ENCODE peak calls at places on chromosomes 12 and 14, in five cellular contexts. W is breast epithelium, N is prostate gland, Z is fibroblast of lung, B is Karpas-422. K is an unnamed sample.

GRCh38 chr14:59202031-59202430 is 13.6 kb downstream of the DAAM1 start:
- DNase-seq in W (no peak), N (no peak), Z (no peak), B (no peak), K (no peak)

GRCh38 chr12:14961466-14962155 is at the start of gene ARHGDIB:
- DNase-seq in W (peak; percentile 39), N (peak; percentile 22), Z (no peak), B (peak; percentile 94), K (peak; percentile 83)

GRCh38 chr14:72645706-72646105 is 248.2 kb downstream of the DPF3 start:
- DNase-seq in W (no peak), N (no peak), Z (no peak), B (no peak), K (no peak)

GRCh38 chr14:69014829-69015259 is 35.7 kb upstream of the ACTN1 start:
- DNase-seq in W (no peak), N (no peak), Z (no peak), B (no peak), K (no peak)

GRCh38 chr14:63388766-63389431 is 70.2 kb upstream of the GPHB5 start:
- DNase-seq in W (no peak), N (peak; percentile 30), Z (peak; percentile 69), B (peak; percentile 94), K (peak; percentile 10)

GRCh38 chr14:23299558-23299957 is 3.1 kb downstream of the PPP1R3E start:
- DNase-seq in W (no peak), N (no peak), Z (peak; percentile 80), B (no peak), K (no peak)

GRCh38 chr12:123617580-123617979 is 15.7 kb downstream of the DDX55 start:
- DNase-seq in W (no peak), N (no peak), Z (no peak), B (no peak), K (no peak)

GRCh38 chr12:123907021-123907420 is 65.6 kb downstream of the CCDC92 start:
- DNase-seq in W (no peak), N (no peak), Z (no peak), B (no peak), K (no peak)

GRCh38 chr14:100239200-100239839 is 376 bp downstream of the YY1 start:
- DNase-seq in W (peak; percentile 25), N (no peak), Z (no peak), B (peak; percentile 67), K (no peak)

GRCh38 chr12:124480469-124481256 is 86.7 kb downstream of the NCOR2 start:
- DNase-seq in W (peak; percentile 71), N (no peak), Z (peak; percentile 72), B (no peak), K (peak; percentile 34)

GRCh38 chr14:69797573-69798338 is 715 bp upstream of the SLC10A1 start:
- DNase-seq in W (no peak), N (no peak), Z (no peak), B (no peak), K (no peak)

GRCh38 chr14:37036669-37037341 is 135.6 kb downstream of the SLC25A21 start:
- DNase-seq in W (no peak), N (no peak), Z (peak; percentile 63), B (no peak), K (no peak)

GRCh38 chr12:52813885-52814709 is at the start of gene KRT4:
- DNase-seq in W (no peak), N (peak; percentile 13), Z (no peak), B (no peak), K (no peak)

GRCh38 chr12:15966426-15966825 is 55.3 kb downstream of the DERA start:
- DNase-seq in W (no peak), N (no peak), Z (no peak), B (no peak), K (no peak)

GRCh38 chr12:129607293-129607692 is 296.5 kb downstream of the TMEM132D start:
- DNase-seq in W (no peak), N (no peak), Z (no peak), B (no peak), K (no peak)

GRCh38 chr12:88052686-88053085 is 23.5 kb upstream of the C12orf50 start:
- DNase-seq in W (no peak), N (no peak), Z (peak; percentile 58), B (peak; percentile 76), K (no peak)

GRCh38 chr12:84134797-84135366 is 777.7 kb downstream of the SLC6A15 start:
- DNase-seq in W (no peak), N (no peak), Z (no peak), B (no peak), K (no peak)

GRCh38 chr12:84135879-84136278 is 776.7 kb downstream of the SLC6A15 start:
- DNase-seq in W (no peak), N (no peak), Z (no peak), B (no peak), K (no peak)

GRCh38 chr12:84131076-84131475 is 781.5 kb downstream of the SLC6A15 start:
- DNase-seq in W (no peak), N (no peak), Z (peak; percentile 83), B (no peak), K (no peak)

DNA sequence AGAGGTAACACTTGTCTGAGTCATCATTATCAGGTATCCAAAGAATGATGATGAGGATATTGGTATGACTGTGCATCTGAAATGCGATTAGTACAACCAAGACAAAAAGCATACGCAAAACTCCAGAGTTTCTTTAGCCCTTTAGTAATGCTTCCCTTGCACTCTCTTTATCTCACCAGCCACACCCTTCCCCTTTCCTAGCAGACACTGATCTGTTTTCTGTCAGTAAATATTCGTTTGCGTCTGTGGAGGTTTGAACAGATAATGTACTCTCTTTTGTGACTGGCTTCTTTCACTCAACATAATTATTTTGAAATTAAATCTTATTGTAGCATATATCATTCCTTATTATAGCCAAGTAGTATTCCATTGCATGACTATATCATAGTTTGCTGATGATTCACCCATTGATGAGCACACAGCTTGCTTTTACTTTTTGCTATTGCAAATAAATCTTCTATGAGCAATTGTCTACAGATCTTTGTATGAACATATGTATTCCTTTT is 775.7 kb downstream of the SLC6A15 start:
- DNase-seq in W (no peak), N (no peak), Z (peak; percentile 41), B (no peak), K (no peak)
- H3K27ac ChIP-seq in W (no peak overlapping the region), N (no peak overlapping the region), Z (no peak overlapping the region), B (no peak overlapping the region), K (no peak overlapping the region)

GRCh38 chr14:49619730-49620129 is 696 bp downstream of the RPL36AL start:
- DNase-seq in W (no peak), N (no peak), Z (no peak), B (no peak), K (no peak)
- H3K4me1 ChIP-seq in W (peaks cover 4% of the 10 kb centered on the region), N (peaks cover 6% of the 10 kb centered on the region), Z (peaks cover 12% of the 10 kb centered on the region), B (peaks cover 62% of the 10 kb centered on the region), K (peaks cover 24% of the 10 kb centered on the region)

GRCh38 chr14:41899416-41899815 is 292.7 kb downstream of the LRFN5 start:
- DNase-seq in W (no peak), N (no peak), Z (peak; percentile 75), B (no peak), K (no peak)
- H3K4me3 ChIP-seq in W (no peak overlapping the region), N (no peak overlapping the region), Z (no peak overlapping the region), B (no peak overlapping the region), K (no peak overlapping the region)

DNA sequence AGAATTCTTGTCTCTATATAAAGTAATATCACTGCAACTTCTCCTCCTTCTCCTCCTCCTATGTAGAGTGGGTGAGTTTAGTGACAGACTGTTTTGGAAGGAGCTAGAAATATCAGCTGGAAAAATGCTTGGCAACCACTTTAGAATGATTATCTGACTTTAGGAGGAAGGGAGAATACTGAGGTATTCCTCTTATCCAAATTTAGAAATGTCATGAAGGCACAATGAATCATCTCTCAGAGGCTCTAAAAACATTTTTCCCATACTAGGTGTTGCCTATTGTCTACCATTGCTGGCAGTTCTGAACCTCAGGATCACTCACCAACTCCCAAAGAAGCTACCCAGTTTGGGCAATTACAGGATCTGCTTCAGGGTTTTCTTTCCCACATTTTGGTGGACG is 306.6 kb upstream of the ATP2B1 start:
- DNase-seq in W (no peak), N (no peak), Z (no peak), B (no peak), K (no peak)
- H3K27ac ChIP-seq in W (no peak overlapping the region), N (no peak overlapping the region), Z (no peak overlapping the region), B (no peak overlapping the region), K (no peak overlapping the region)

DNA sequence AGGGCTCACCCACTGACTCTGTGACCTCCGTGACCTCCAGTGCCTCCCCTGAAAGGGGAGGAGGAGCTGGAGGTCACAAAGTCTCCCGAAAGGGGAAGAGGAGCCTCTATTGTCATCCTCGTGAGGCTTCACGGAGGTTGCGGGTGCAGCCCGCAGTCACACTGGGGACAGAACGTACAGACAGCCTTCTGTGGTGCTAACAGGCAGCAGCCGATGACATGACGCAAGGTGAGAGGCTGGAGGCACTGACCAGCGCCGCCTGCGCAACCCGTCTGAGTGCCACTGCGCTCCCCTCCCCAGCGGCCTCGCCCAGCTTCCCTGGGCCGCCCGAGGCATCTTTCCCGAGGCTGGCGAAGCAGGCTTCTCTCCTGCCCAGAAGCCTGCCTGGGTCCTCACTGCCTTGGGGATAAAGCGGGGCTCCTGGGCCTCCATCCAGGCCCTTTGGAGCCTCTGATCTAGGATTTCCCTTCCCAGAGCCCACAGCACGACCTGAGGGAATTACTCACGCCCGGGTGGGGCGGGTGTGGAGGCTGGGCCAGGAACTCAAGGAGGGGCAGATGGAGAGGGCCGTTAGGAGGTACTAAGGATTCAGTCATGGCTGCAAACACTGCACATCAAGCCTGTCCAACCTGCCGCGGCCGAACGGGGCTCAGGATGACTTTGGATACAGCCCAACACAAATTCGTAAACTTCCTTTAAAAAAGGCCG is 12.3 kb upstream of the LBHD2 start:
- DNase-seq in W (no peak), N (peak; percentile 56), Z (no peak), B (no peak), K (no peak)
- H3K4me1 ChIP-seq in W (no peaks in the 10 kb centered on the region), N (peaks cover 7% of the 10 kb centered on the region), Z (peaks cover 4% of the 10 kb centered on the region), B (peaks cover 9% of the 10 kb centered on the region), K (peaks cover 8% of the 10 kb centered on the region)

GRCh38 chr12:109093022-109093918 is at the start of gene ALKBH2:
- DNase-seq in W (peak; percentile 87), N (peak; percentile 89), Z (peak; percentile 89), B (peak; percentile 98), K (peak; percentile 92)
- H3K4me3 ChIP-seq in W (peak within 1 kb of the TSS; percentile 51), N (peak within 1 kb of the TSS; percentile 43), Z (peak within 1 kb of the TSS; percentile 56), B (peak within 1 kb of the TSS; percentile 76), K (peak within 1 kb of the TSS; percentile 59)

GRCh38 chr12:75944097-75944904 is 87.3 kb downstream of the PHLDA1 start:
- DNase-seq in W (no peak), N (no peak), Z (peak; percentile 88), B (peak; percentile 76), K (no peak)

GRCh38 chr12:75947171-75947723 is 84.3 kb downstream of the PHLDA1 start:
- DNase-seq in W (no peak), N (no peak), Z (no peak), B (no peak), K (no peak)

GRCh38 chr12:75943730-75944096 is 87.9 kb downstream of the PHLDA1 start:
- DNase-seq in W (no peak), N (no peak), Z (no peak), B (no peak), K (no peak)

GRCh38 chr12:75944905-75945412 is 86.6 kb downstream of the PHLDA1 start:
- DNase-seq in W (no peak), N (no peak), Z (no peak), B (no peak), K (no peak)

DNA sequence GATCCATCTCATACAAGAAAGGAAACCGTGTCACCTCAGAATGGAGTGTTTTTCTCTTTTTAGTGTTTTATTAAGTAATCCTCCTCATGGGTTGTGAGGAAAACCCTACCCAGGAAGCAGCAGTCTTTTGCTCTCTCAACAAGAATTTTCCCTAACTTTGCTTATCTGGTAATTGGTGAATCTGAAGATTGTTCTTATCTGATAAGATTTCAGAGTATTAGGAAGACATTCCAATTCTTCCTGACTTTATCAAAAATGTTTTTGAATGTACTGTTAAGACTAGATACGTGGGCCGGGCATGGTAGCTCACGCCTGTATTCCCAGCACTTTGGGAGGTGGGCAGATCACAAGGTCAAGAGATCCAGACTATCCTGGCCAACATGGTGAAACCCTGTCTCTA is 86.0 kb downstream of the PHLDA1 start:
- DNase-seq in W (no peak), N (no peak), Z (no peak), B (no peak), K (no peak)
- H3K27ac ChIP-seq in W (no peak overlapping the region), N (no peak overlapping the region), Z (peak overlapping the region; percentile 68), B (no peak overlapping the region), K (no peak overlapping the region)

K was measured in effector memory CD4-positive, alpha-beta T cell.